ENCODE peak calls at places on chromosome 18, in six cellular contexts. One of them, this sample, is unnamed.
A peak's percentile ranks its signal among the peaks of the same experiment; 100 is the strongest.

GRCh38 chr18:54717673-54718435 is 110.4 kb upstream of the RAB27B start:
- DNase-seq in stimulated activated CD8-positive, alpha-beta memory T cell treated with anti-CD3 and anti-CD28 coated beads, Interleukin-7, amount 100 ng/mL, for 48 hours: peak; percentile 10
- DNase-seq in epithelial cell of esophagus: peak; percentile 26
- DNase-seq in B cell: peak; percentile 20
- DNase-seq in COR-L47: peak; percentile 17
- DNase-seq in A549: no peak
- DNase-seq in this sample: no peak

GRCh38 chr18:36392888-36393287 is 95.4 kb downstream of the FHOD3 start:
- DNase-seq in stimulated activated CD8-positive, alpha-beta memory T cell treated with anti-CD3 and anti-CD28 coated beads, Interleukin-7, amount 100 ng/mL, for 48 hours: no peak
- DNase-seq in epithelial cell of esophagus: no peak
- DNase-seq in B cell: no peak
- DNase-seq in COR-L47: no peak
- DNase-seq in A549: no peak
- DNase-seq in this sample: no peak

GRCh38 chr18:45839415-45840395 is 14.2 kb downstream of the SIGLEC15 start:
- DNase-seq in stimulated activated CD8-positive, alpha-beta memory T cell treated with anti-CD3 and anti-CD28 coated beads, Interleukin-7, amount 100 ng/mL, for 48 hours: no peak
- DNase-seq in epithelial cell of esophagus: peak; percentile 84
- DNase-seq in B cell: no peak
- DNase-seq in COR-L47: peak; percentile 48
- DNase-seq in A549: peak; percentile 63
- DNase-seq in this sample: peak; percentile 18

GRCh38 chr18:75879196-75879595 is 451.7 kb upstream of the SMIM21 start:
- DNase-seq in stimulated activated CD8-positive, alpha-beta memory T cell treated with anti-CD3 and anti-CD28 coated beads, Interleukin-7, amount 100 ng/mL, for 48 hours: no peak
- DNase-seq in epithelial cell of esophagus: no peak
- DNase-seq in B cell: no peak
- DNase-seq in COR-L47: no peak
- DNase-seq in A549: no peak
- DNase-seq in this sample: no peak

GRCh38 chr18:811192-812122 is 585 bp downstream of the YES1 start:
- DNase-seq in stimulated activated CD8-positive, alpha-beta memory T cell treated with anti-CD3 and anti-CD28 coated beads, Interleukin-7, amount 100 ng/mL, for 48 hours: no peak
- DNase-seq in epithelial cell of esophagus: peak; percentile 61
- DNase-seq in B cell: no peak
- DNase-seq in COR-L47: no peak
- DNase-seq in A549: no peak
- DNase-seq in this sample: no peak

GRCh38 chr18:55838322-55838721 is 250.3 kb upstream of the TCF4 start:
- DNase-seq in stimulated activated CD8-positive, alpha-beta memory T cell treated with anti-CD3 and anti-CD28 coated beads, Interleukin-7, amount 100 ng/mL, for 48 hours: no peak
- DNase-seq in epithelial cell of esophagus: no peak
- DNase-seq in B cell: no peak
- DNase-seq in COR-L47: no peak
- DNase-seq in A549: no peak
- DNase-seq in this sample: no peak

GRCh38 chr18:45801396-45802004 is 24.0 kb upstream of the SIGLEC15 start:
- DNase-seq in stimulated activated CD8-positive, alpha-beta memory T cell treated with anti-CD3 and anti-CD28 coated beads, Interleukin-7, amount 100 ng/mL, for 48 hours: no peak
- DNase-seq in epithelial cell of esophagus: peak; percentile 86
- DNase-seq in B cell: no peak
- DNase-seq in COR-L47: no peak
- DNase-seq in A549: no peak
- DNase-seq in this sample: no peak

GRCh38 chr18:9428862-9429661 is 46.3 kb upstream of the RALBP1 start:
- DNase-seq in stimulated activated CD8-positive, alpha-beta memory T cell treated with anti-CD3 and anti-CD28 coated beads, Interleukin-7, amount 100 ng/mL, for 48 hours: no peak
- DNase-seq in epithelial cell of esophagus: peak; percentile 82
- DNase-seq in B cell: no peak
- DNase-seq in COR-L47: no peak
- DNase-seq in A549: no peak
- DNase-seq in this sample: no peak

GRCh38 chr18:59634096-59634495 is 63.1 kb downstream of the CCBE1 start:
- DNase-seq in stimulated activated CD8-positive, alpha-beta memory T cell treated with anti-CD3 and anti-CD28 coated beads, Interleukin-7, amount 100 ng/mL, for 48 hours: no peak
- DNase-seq in epithelial cell of esophagus: no peak
- DNase-seq in B cell: no peak
- DNase-seq in COR-L47: peak; percentile 69
- DNase-seq in A549: no peak
- DNase-seq in this sample: no peak

GRCh38 chr18:76988827-76989646 is 143.5 kb downstream of the MBP start:
- DNase-seq in stimulated activated CD8-positive, alpha-beta memory T cell treated with anti-CD3 and anti-CD28 coated beads, Interleukin-7, amount 100 ng/mL, for 48 hours: no peak
- DNase-seq in epithelial cell of esophagus: no peak
- DNase-seq in B cell: no peak
- DNase-seq in COR-L47: no peak
- DNase-seq in A549: no peak
- DNase-seq in this sample: no peak

GRCh38 chr18:47172476-47172875 is 3.7 kb downstream of the IER3IP1 start:
- DNase-seq in stimulated activated CD8-positive, alpha-beta memory T cell treated with anti-CD3 and anti-CD28 coated beads, Interleukin-7, amount 100 ng/mL, for 48 hours: no peak
- DNase-seq in epithelial cell of esophagus: no peak
- DNase-seq in B cell: no peak
- DNase-seq in COR-L47: no peak
- DNase-seq in A549: no peak
- DNase-seq in this sample: no peak

GRCh38 chr18:2083691-2084090 is 487.6 kb downstream of the METTL4 start:
- DNase-seq in stimulated activated CD8-positive, alpha-beta memory T cell treated with anti-CD3 and anti-CD28 coated beads, Interleukin-7, amount 100 ng/mL, for 48 hours: no peak
- DNase-seq in epithelial cell of esophagus: peak; percentile 64
- DNase-seq in B cell: no peak
- DNase-seq in COR-L47: peak; percentile 5
- DNase-seq in A549: peak; percentile 19
- DNase-seq in this sample: no peak

GRCh38 chr18:10928971-10929373 is 220.4 kb downstream of the PIEZO2 start:
- DNase-seq in stimulated activated CD8-positive, alpha-beta memory T cell treated with anti-CD3 and anti-CD28 coated beads, Interleukin-7, amount 100 ng/mL, for 48 hours: no peak
- DNase-seq in epithelial cell of esophagus: no peak
- DNase-seq in B cell: no peak
- DNase-seq in COR-L47: no peak
- DNase-seq in A549: no peak
- DNase-seq in this sample: no peak

GRCh38 chr18:36706313-36706881 is 122.4 kb downstream of the TPGS2 start:
- DNase-seq in stimulated activated CD8-positive, alpha-beta memory T cell treated with anti-CD3 and anti-CD28 coated beads, Interleukin-7, amount 100 ng/mL, for 48 hours: no peak
- DNase-seq in epithelial cell of esophagus: peak; percentile 27
- DNase-seq in B cell: no peak
- DNase-seq in COR-L47: no peak
- DNase-seq in A549: no peak
- DNase-seq in this sample: no peak

GRCh38 chr18:78884502-78884901 is 95.1 kb upstream of the SALL3 start:
- DNase-seq in stimulated activated CD8-positive, alpha-beta memory T cell treated with anti-CD3 and anti-CD28 coated beads, Interleukin-7, amount 100 ng/mL, for 48 hours: no peak
- DNase-seq in epithelial cell of esophagus: peak; percentile 16
- DNase-seq in B cell: no peak
- DNase-seq in COR-L47: no peak
- DNase-seq in A549: no peak
- DNase-seq in this sample: no peak

GRCh38 chr18:10901329-10901728 is 248.0 kb downstream of the PIEZO2 start:
- DNase-seq in stimulated activated CD8-positive, alpha-beta memory T cell treated with anti-CD3 and anti-CD28 coated beads, Interleukin-7, amount 100 ng/mL, for 48 hours: no peak
- DNase-seq in epithelial cell of esophagus: no peak
- DNase-seq in B cell: no peak
- DNase-seq in COR-L47: no peak
- DNase-seq in A549: no peak
- DNase-seq in this sample: no peak

GRCh38 chr18:12121175-12122095 is 27.8 kb downstream of the ANKRD62 start:
- DNase-seq in stimulated activated CD8-positive, alpha-beta memory T cell treated with anti-CD3 and anti-CD28 coated beads, Interleukin-7, amount 100 ng/mL, for 48 hours: no peak
- DNase-seq in epithelial cell of esophagus: no peak
- DNase-seq in B cell: no peak
- DNase-seq in COR-L47: no peak
- DNase-seq in A549: peak; percentile 17
- DNase-seq in this sample: no peak